ENCODE peak calls at places on chromosomes 3 and 15, in four cellular contexts. Q, L, S and V are unnamed samples.

GRCh38 chr3:163368168-163368567 is 1710.1 kb downstream of the SI start:
- DNase-seq in L (no peak), S (no peak), Q (no peak), V (no peak)

GRCh38 chr15:40590635-40591105 is 3.4 kb upstream of the KNL1 start:
- DNase-seq in S (no peak), L (peak; percentile 47), Q (no peak), V (no peak)

GRCh38 chr15:28989239-28989830 is 103.6 kb downstream of the APBA2 start:
- DNase-seq in L (peak; percentile 40), S (no peak), Q (peak; percentile 21), V (no peak)

GRCh38 chr3:196712514-196713413 is 587 bp downstream of the PIGX start:
- DNase-seq in Q (peak; percentile 57), S (peak; percentile 68), L (no peak), V (no peak)

GRCh38 chr3:89276116-89276515 is 168.7 kb downstream of the EPHA3 start:
- DNase-seq in L (no peak), S (no peak), Q (no peak), V (no peak)

GRCh38 chr15:94324117-94324826 is 92.9 kb downstream of the MCTP2 start:
- DNase-seq in S (peak; percentile 62), Q (peak; percentile 65), L (peak; percentile 35), V (no peak)

GRCh38 chr3:57127849-57128566 is 37.1 kb downstream of the IL17RD start:
- DNase-seq in L (no peak), Q (no peak), S (no peak), V (no peak)

GRCh38 chr15:38671675-38672141 is 107.1 kb upstream of the RASGRP1 start:
- DNase-seq in Q (peak; percentile 6), S (no peak), L (peak; percentile 45), V (no peak)

GRCh38 chr3:57512174-57512573 is 32.0 kb downstream of the DNAH12 start:
- DNase-seq in Q (peak; percentile 43), L (no peak), S (peak; percentile 36), V (no peak)

GRCh38 chr15:90701880-90702630 is 15.1 kb upstream of the BLM start:
- DNase-seq in S (no peak), Q (no peak), L (peak; percentile 31), V (no peak)
- H3K9me1 ChIP-seq in S (no peaks in the 10 kb centered on the region), Q (no peaks in the 10 kb centered on the region), L (no peaks in the 10 kb centered on the region), V (no peaks in the 10 kb centered on the region)

GRCh38 chr3:39149498-39150169 is 3.8 kb downstream of the CSRNP1 start:
- DNase-seq in Q (no peak), S (no peak), L (peak; percentile 44), V (no peak)
- H3K4me1 ChIP-seq in Q (peaks cover 54% of the 10 kb centered on the region), S (peaks cover 63% of the 10 kb centered on the region), L (peaks cover 79% of the 10 kb centered on the region), V (peaks cover 72% of the 10 kb centered on the region)

DNA sequence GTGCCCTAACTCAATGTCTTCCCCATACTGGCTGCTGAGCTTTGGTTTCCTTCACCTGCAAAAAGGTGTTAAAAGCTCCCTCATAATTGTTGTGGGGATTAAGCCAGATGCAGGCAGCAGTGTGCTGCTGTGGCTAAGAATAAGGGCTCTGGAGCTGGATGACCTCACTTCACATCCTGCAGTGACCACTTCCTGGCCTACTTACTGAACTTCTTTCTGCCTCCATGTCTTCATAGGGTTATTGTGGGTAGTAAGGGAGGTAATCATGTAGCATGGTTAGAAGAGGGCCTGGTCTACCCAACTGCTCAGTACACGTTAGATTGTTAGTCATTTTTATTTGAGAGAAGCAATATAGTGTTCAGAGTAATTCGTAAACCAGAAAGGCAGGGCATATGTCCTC is 18.4 kb downstream of the GYG1 start:
- DNase-seq in L (no peak), Q (peak; percentile 69), S (no peak), V (no peak)
- H3K9me1 ChIP-seq in L (no peaks in the 10 kb centered on the region), Q (peaks cover 29% of the 10 kb centered on the region), S (no peaks in the 10 kb centered on the region), V (peaks cover 4% of the 10 kb centered on the region)

DNA sequence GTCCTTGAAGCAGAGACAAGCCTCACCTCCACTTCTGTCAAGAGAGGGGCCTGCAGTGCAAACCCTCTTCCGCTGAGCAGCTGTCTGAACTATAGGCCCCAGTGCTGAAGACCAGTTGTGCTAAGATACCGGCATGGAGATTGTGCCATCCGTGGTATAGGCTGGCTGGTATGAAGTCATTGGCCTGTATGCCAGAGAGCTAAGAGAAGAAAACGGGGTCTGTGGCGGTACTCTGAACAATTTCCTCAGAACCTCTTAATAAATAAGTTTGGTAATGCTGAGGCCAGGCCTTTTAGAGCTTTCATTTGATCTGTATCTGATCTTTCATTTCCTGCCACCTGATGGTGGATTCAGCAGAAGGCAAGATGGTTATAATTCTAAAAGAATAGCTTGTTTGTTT is 123.0 kb downstream of the LRIG1 start:
- DNase-seq in S (no peak), L (no peak), Q (no peak), V (no peak)
- H3K4me1 ChIP-seq in S (peaks cover 10% of the 10 kb centered on the region), L (no peaks in the 10 kb centered on the region), Q (peaks cover 3% of the 10 kb centered on the region), V (no peaks in the 10 kb centered on the region)

DNA sequence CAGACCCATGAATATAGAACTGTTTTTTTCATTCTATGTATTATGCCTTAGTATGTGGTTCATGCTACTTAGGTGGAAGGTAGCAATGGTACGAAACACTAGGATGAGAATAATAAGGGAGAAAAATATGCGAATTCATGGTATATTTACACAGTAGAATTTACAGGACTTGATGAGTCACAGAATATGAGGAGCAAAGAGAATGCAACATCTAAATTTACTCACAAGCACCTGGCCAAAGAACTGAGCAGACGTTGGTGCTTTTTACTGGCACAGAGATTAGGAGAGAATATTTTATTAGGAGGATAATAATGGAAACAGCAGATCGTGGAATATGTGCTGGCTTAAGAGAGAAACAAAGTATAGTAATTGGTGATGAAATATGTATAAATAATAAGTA is 785.4 kb upstream of the ROBO1 start:
- DNase-seq in S (no peak), Q (no peak), L (no peak), V (peak; percentile 17)
- H3K9me1 ChIP-seq in S (no peaks in the 10 kb centered on the region), Q (no peaks in the 10 kb centered on the region), L (no peaks in the 10 kb centered on the region), V (no peaks in the 10 kb centered on the region)

GRCh38 chr15:60442031-60442665 is 36.8 kb downstream of the ICE2 start:
- DNase-seq in Q (no peak), L (no peak), S (no peak), V (no peak)

GRCh38 chr15:60448668-60449360 is 30.1 kb downstream of the ICE2 start:
- DNase-seq in S (no peak), L (no peak), Q (no peak), V (no peak)

GRCh38 chr15:60441323-60441722 is 37.6 kb downstream of the ICE2 start:
- DNase-seq in L (no peak), S (no peak), Q (no peak), V (no peak)

GRCh38 chr15:60442763-60443162 is 36.2 kb downstream of the ICE2 start:
- DNase-seq in S (no peak), L (no peak), Q (peak; percentile 48), V (no peak)

GRCh38 chr15:60444289-60444912 is 34.5 kb downstream of the ICE2 start:
- DNase-seq in L (no peak), S (peak; percentile 35), Q (peak; percentile 51), V (no peak)
- H3K4me1 ChIP-seq in L (no peaks in the 10 kb centered on the region), S (no peaks in the 10 kb centered on the region), Q (peaks cover 2% of the 10 kb centered on the region), V (peaks cover 9% of the 10 kb centered on the region)

GRCh38 chr3:12955651-12956315 is 114.4 kb upstream of the RPL32 start:
- DNase-seq in S (no peak), L (peak; percentile 38), Q (no peak), V (no peak)
- H3K9me1 ChIP-seq in S (no peaks in the 10 kb centered on the region), L (peaks cover 3% of the 10 kb centered on the region), Q (peaks cover 23% of the 10 kb centered on the region), V (no peaks in the 10 kb centered on the region)

GRCh38 chr3:123320224-123320623 is 118.5 kb downstream of the SEC22A start:
- DNase-seq in S (no peak), L (no peak), Q (no peak), V (no peak)
- H3K4me1 ChIP-seq in S (no peaks in the 10 kb centered on the region), L (no peaks in the 10 kb centered on the region), Q (no peaks in the 10 kb centered on the region), V (no peaks in the 10 kb centered on the region)

GRCh38 chr3:193841581-193841980 is 248.6 kb downstream of the OPA1 start:
- DNase-seq in S (no peak), L (no peak), Q (no peak), V (no peak)
- H3K9me1 ChIP-seq in S (no peaks in the 10 kb centered on the region), L (no peaks in the 10 kb centered on the region), Q (no peaks in the 10 kb centered on the region), V (no peaks in the 10 kb centered on the region)

GRCh38 chr15:64883097-64883581 is 28.6 kb upstream of the ANKDD1A start:
- DNase-seq in S (no peak), L (no peak), Q (peak; percentile 33), V (peak; percentile 84)
- H3K4me1 ChIP-seq in S (peaks cover 21% of the 10 kb centered on the region), L (peaks cover 4% of the 10 kb centered on the region), Q (peaks cover 18% of the 10 kb centered on the region), V (peaks cover 30% of the 10 kb centered on the region)